ENCODE peak calls at places on chromosomes 2 and 18, in eight cellular contexts. Y, U, D, A, S, T, E and I are unnamed samples.

GRCh38 chr2:48600204-48600813 is 17.3 kb upstream of the GTF2A1L start:
- DNase-seq in S (no peak), A (peak), Y (peak), D (no peak), U (no peak), E (no peak), T (peak), I (no peak)

GRCh38 chr18:28013064-28013463 is 163.9 kb downstream of the CDH2 start:
- DNase-seq in Y (peak), U (no peak), D (no peak), A (no peak), T (peak), E (no peak), S (no peak), I (no peak)

GRCh38 chr2:73939419-73939818 is 12.7 kb downstream of the DGUOK start:
- DNase-seq in T (peak), U (no peak), Y (peak), E (no peak), A (no peak), S (no peak), D (no peak), I (no peak)

GRCh38 chr18:13369756-13370510 is 151.4 kb downstream of the LDLRAD4 start:
- DNase-seq in T (peak), Y (no peak), E (no peak), D (no peak), A (no peak), S (peak), U (no peak), I (no peak)

GRCh38 chr2:148653437-148653836 is 8.9 kb downstream of the EPC2 start:
- DNase-seq in D (no peak), S (no peak), T (no peak), E (no peak), A (peak), Y (peak), U (no peak), I (no peak)

GRCh38 chr18:27780061-27780740 is 396.7 kb downstream of the CDH2 start:
- DNase-seq in Y (no peak), E (no peak), T (no peak), D (no peak), A (no peak), U (no peak), S (no peak), I (no peak)

GRCh38 chr2:10278029-10278762 is 24.5 kb upstream of the HPCAL1 start:
- DNase-seq in T (no peak), A (peak), D (peak), U (peak), S (peak), Y (peak), E (peak), I (no peak)

GRCh38 chr2:10091182-10091932 is 11.1 kb upstream of the CYS1 start:
- DNase-seq in E (no peak), A (no peak), T (no peak), D (no peak), U (peak), Y (no peak), S (peak), I (no peak)

GRCh38 chr2:106192752-106193490 is 1.2 kb downstream of the UXS1 start:
- DNase-seq in Y (peak), T (peak), E (peak), U (no peak), D (no peak), S (peak), A (peak), I (peak)

GRCh38 chr2:106195996-106196395 is 1.9 kb upstream of the UXS1 start:
- DNase-seq in S (no peak), Y (no peak), A (no peak), D (no peak), U (no peak), T (no peak), E (no peak), I (no peak)

GRCh38 chr2:106195456-106195855 is 1.4 kb upstream of the UXS1 start:
- DNase-seq in E (no peak), D (no peak), Y (no peak), S (no peak), A (no peak), U (no peak), T (no peak), I (no peak)

GRCh38 chr2:106193491-106193976 is 567 bp downstream of the UXS1 start:
- DNase-seq in D (peak), U (peak), S (peak), A (peak), E (peak), T (no peak), Y (no peak), I (peak)

GRCh38 chr2:106193977-106194778 is at the start of gene UXS1:
- DNase-seq in Y (peak), U (peak), D (peak), S (peak), T (peak), E (peak), A (peak), I (peak)
- TF ChIP-seq POLR2A in Y (peak), U (peak), D (peak), S (peak), T (peak), E (peak), A (peak), I (peak)

DNA sequence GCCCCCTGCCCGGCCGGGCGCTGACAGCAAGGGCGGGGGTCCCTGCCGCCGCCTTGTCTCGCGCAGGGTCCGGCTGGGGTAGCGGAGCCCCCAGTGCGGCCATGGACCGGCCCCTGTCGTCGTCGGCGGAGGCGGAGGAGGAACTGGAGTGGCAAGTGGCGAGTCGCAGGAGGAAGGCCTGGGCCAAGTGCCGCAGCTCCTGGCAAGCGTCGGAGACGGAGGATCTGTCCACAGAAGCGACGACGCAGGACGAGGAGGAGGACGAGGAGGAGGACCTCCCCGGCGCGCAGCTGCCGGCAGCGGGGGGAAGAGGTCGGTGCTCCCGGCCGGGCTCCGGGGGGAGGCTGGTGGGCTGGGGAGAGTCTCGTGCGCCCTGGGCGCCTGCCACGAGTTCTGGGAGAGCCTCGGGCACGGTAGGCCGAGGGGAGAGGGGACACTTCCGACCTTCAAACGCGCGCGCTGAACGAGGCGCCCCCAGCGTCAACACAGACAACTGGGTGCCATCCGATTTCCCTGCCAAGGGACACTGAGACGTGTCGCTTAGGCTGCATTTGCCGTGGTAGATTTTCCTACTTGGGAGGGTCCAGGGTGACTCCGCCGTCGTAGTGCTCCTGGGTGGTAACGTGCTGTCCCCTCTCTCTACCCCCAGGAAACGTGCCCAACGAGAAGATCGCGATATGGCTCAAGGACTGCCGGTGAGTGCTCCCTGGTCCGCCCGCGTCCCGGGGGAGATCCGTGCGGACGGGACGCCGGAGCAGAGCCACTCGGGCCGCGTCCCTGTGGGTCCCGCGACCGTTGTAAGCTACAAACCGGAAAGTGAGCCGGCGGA is 650 bp downstream of the ITPRID2 start:
- DNase-seq in U (peak), A (peak), E (peak), S (peak), Y (peak), D (peak), T (peak), I (no peak)
- TF ChIP-seq POLR2A in U (peak), A (peak), E (peak), S (peak), Y (no peak), D (peak), T (peak), I (peak)

GRCh38 chr18:55588876-55589595 is 1.0 kb upstream of the TCF4 start:
- DNase-seq in Y (peak), S (no peak), U (no peak), D (no peak), T (peak), A (no peak), E (no peak), I (no peak)

GRCh38 chr18:55585586-55586521 is 2.1 kb downstream of the TCF4 start:
- DNase-seq in S (no peak), U (no peak), D (no peak), T (no peak), A (no peak), Y (peak), E (peak), I (no peak)

GRCh38 chr18:55588001-55588875 is at the start of gene TCF4:
- DNase-seq in A (peak), S (peak), T (peak), D (peak), Y (peak), U (peak), E (peak), I (peak)

GRCh38 chr18:55586841-55587240 is 1.2 kb downstream of the TCF4 start:
- DNase-seq in U (no peak), E (no peak), T (no peak), Y (peak), A (no peak), D (no peak), S (no peak), I (no peak)

DNA sequence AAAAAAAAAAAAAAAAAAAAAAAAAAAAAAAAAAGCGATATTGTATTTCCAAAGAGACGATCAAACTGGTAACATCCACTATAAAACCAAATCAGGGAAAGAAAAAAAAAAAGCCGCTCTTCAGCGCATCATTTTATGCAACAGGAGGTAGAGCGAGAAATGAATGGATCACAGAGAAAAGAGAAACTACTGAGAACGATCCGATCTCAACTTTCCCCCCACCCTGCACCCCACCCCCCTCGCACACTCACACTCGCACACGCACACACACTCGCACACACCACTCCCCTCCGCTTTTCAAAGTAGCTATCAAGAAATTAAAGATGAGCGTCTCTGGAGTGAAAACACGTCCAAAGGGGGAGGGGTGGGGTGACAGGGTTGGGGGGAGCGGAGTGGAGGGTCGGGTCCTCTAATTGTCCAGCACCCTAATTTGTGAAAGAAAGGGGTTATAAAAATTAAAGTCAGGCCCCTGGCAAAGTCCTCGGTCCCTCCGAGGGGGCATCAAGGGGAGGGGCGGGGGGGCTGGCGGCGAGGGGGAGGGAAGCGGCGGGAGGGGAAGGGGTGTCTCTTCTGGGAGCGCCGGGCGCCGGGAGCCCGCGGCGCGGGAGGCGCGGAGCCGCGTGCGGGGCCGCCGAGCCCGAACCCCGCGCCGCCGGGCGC is 521 bp downstream of the TCF4 start:
- DNase-seq in E (peak), U (peak), D (peak), T (no peak), A (peak), S (no peak), Y (peak), I (no peak)
- TF ChIP-seq POLR2A in E (no peak), U (no peak), D (no peak), T (no peak), A (no peak), S (no peak), Y (no peak), I (no peak)

GRCh38 chr2:150467641-150467963 is 19.9 kb downstream of the RND3 start:
- DNase-seq in D (no peak), S (no peak), A (no peak), U (no peak), T (no peak), Y (no peak), E (no peak), I (no peak)

GRCh38 chr2:150465703-150466569 is 21.5 kb downstream of the RND3 start:
- DNase-seq in U (no peak), T (no peak), A (no peak), Y (peak), S (no peak), E (no peak), D (no peak), I (no peak)

GRCh38 chr2:150468350-150468960 is 19.0 kb downstream of the RND3 start:
- DNase-seq in A (no peak), T (no peak), U (no peak), S (no peak), D (no peak), Y (peak), E (no peak), I (no peak)

GRCh38 chr2:150469706-150470105 is 17.8 kb downstream of the RND3 start:
- DNase-seq in S (no peak), U (no peak), E (no peak), D (no peak), T (no peak), Y (peak), A (no peak), I (no peak)

DNA sequence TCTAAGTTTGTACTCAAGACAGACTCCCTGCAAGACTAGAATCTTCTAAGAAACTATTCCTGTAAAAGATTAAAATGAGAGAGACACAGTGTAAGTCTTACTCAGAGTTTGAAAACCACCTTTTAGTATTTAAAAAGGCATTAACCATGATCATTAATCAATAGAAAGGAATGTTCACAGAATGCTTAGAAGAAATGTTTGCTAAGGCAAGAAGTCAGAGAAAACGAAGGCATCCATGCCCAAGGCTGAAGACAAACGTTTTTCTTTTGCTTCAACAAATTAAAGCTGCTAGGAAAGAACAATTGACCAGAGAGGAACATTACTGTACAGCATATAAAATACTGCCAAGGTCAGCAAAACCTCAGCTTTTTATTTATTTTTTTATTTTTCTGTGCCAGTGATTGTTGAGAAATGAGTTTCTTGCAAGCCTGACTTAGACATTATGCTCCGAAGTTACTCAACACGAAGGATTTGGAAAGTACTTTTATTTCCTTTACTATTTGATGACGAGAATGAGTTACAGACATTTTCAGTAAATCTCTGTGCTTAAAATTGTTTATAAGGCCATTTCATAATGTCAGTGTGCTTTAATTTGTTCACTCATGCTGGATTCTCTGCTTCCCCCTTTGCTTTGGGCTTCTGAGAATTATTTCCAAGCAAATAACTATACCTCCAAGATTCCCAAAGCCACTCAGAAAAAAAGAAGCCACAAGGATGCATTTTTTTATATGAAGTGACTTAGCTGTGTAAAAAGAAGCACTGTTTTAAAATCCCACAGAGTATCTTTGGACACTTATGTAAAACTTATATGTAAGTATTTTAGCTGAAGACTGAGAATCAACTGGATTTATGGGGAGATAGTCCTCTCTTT is 20.5 kb downstream of the RND3 start:
- DNase-seq in S (no peak), D (no peak), T (no peak), U (no peak), Y (peak), E (no peak), A (no peak), I (no peak)
- TF ChIP-seq POLR2A in S (no peak), D (peak), T (no peak), U (no peak), Y (peak), E (no peak), A (no peak), I (no peak)

GRCh38 chr18:58078889-58079573 is 35.0 kb downstream of the NEDD4L start:
- DNase-seq in Y (no peak), E (no peak), S (peak), T (no peak), D (no peak), U (no peak), A (peak), I (no peak)
- TF ChIP-seq POLR2A in Y (no peak), E (no peak), S (peak), T (no peak), D (no peak), U (no peak), A (no peak), I (no peak)

DNA sequence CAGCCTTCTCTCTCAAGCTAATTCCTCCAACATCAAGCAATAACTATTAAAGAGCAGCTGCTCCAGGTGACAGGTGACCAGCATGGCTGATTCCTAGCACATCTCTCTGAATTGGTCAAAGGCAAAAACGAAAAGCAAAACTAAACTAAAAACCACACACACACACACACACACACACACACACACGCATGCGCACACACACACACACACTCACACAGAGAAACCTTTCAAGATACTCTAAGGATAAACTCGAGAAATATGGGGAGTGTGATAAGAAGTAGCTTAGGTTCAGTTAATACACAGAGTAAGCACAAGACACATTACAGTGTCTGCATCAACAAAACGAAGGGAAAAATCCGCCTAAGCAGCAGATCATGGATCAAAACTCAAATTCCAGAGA is 74.5 kb upstream of the FZD7 start:
- DNase-seq in U (no peak), D (no peak), T (no peak), S (no peak), Y (no peak), E (no peak), A (no peak), I (no peak)
- TF ChIP-seq POLR2A in U (no peak), D (no peak), T (no peak), S (no peak), Y (no peak), E (no peak), A (no peak), I (no peak)